ENCODE peak calls at places on chromosomes 2 and 18, in seven cellular contexts. S, B, W, I, P, R and E are unnamed samples.

GRCh38 chr2:196480653-196481322 is 158.7 kb upstream of the CCDC150 start:
- DNase-seq in S (no peak), P (peak), R (no peak), W (peak), I (no peak), B (no peak), E (no peak)

GRCh38 chr2:205931388-205931787 is 154.6 kb downstream of the INO80D start:
- DNase-seq in S (no peak), R (no peak), P (no peak), W (no peak), I (no peak), B (no peak), E (no peak)

GRCh38 chr2:239807568-239807967 is 217.6 kb downstream of the NDUFA10 start:
- DNase-seq in B (no peak), I (no peak), P (no peak), R (no peak), W (no peak), S (no peak), E (no peak)

GRCh38 chr2:27408601-27409320 is 630 bp downstream of the PPM1G start:
- DNase-seq in S (no peak), R (peak), P (no peak), B (peak), I (no peak), W (peak), E (peak)

GRCh38 chr2:110101911-110102774 is 13.5 kb downstream of the MALL start:
- DNase-seq in W (peak), R (no peak), P (peak), I (no peak), S (no peak), B (peak), E (no peak)

GRCh38 chr2:190722825-190723224 is 73.9 kb downstream of the NAB1 start:
- DNase-seq in B (peak), R (no peak), P (no peak), I (no peak), S (no peak), W (peak), E (no peak)

GRCh38 chr2:113111823-113112287 is 15.5 kb upstream of the IL1RN start:
- DNase-seq in R (no peak), I (no peak), P (no peak), S (peak), W (no peak), B (peak), E (no peak)

GRCh38 chr2:132656213-132656612 is 13.8 kb downstream of the LYPD1 start:
- DNase-seq in P (peak), W (no peak), B (no peak), R (no peak), I (no peak), S (no peak), E (no peak)

GRCh38 chr2:167209784-167210183 is 321.5 kb downstream of the XIRP2 start:
- DNase-seq in P (peak), S (no peak), R (no peak), B (peak), W (peak), I (no peak), E (no peak)

GRCh38 chr2:158501301-158501700 is 44.5 kb downstream of the PKP4 start:
- DNase-seq in R (no peak), I (no peak), S (no peak), W (no peak), B (no peak), P (peak), E (no peak)

GRCh38 chr2:235041221-235041917 is 89.6 kb downstream of the SH3BP4 start:
- DNase-seq in I (no peak), R (no peak), P (no peak), S (no peak), B (no peak), W (no peak), E (no peak)

GRCh38 chr2:172710584-172711024 is 25.0 kb upstream of the RAPGEF4 start:
- DNase-seq in S (no peak), W (peak), R (peak), I (peak), B (peak), P (peak), E (peak)

GRCh38 chr2:105712166-105712915 is 32.4 kb upstream of the NCK2 start:
- DNase-seq in P (peak), B (peak), R (no peak), S (no peak), W (peak), I (no peak), E (no peak)

GRCh38 chr2:104853926-104854506 is at the start of gene POU3F3:
- DNase-seq in I (peak), P (peak), R (peak), S (peak), B (no peak), W (no peak), E (peak)

GRCh38 chr2:44170337-44170736 is 1.7 kb downstream of the PPM1B start:
- DNase-seq in B (peak), R (no peak), W (peak), S (no peak), I (no peak), P (peak), E (peak)

GRCh38 chr2:100173907-100174525 is 31.6 kb upstream of the AFF3 start:
- DNase-seq in W (no peak), B (no peak), P (peak), I (no peak), R (no peak), S (no peak), E (peak)

GRCh38 chr2:45683292-45683691 is 31.8 kb downstream of the PRKCE start:
- DNase-seq in W (no peak), S (no peak), B (peak), R (no peak), P (no peak), I (no peak), E (no peak)

GRCh38 chr2:71190959-71191943 is 35.7 kb downstream of the PAIP2B start:
- DNase-seq in P (peak), R (no peak), W (peak), S (no peak), B (peak), I (no peak), E (peak)

GRCh38 chr18:12679183-12679786 is 21.4 kb upstream of the SPIRE1 start:
- DNase-seq in W (peak), R (no peak), S (no peak), I (no peak), B (no peak), P (peak), E (no peak)

GRCh38 chr2:219511547-219512325 is 2.5 kb upstream of the ASIC4 start:
- DNase-seq in I (no peak), R (no peak), B (no peak), P (no peak), W (no peak), S (peak), E (no peak)

GRCh38 chr2:156778916-156779315 is 342.7 kb downstream of the GPD2 start:
- DNase-seq in I (no peak), R (no peak), P (no peak), W (no peak), S (no peak), B (no peak), E (no peak)

GRCh38 chr2:88658890-88659881 is 31.9 kb upstream of the EIF2AK3 start:
- DNase-seq in P (peak), I (no peak), S (no peak), R (peak), B (peak), W (peak), E (no peak)

GRCh38 chr2:61463769-61464475 is 7.0 kb downstream of the USP34 start:
- DNase-seq in S (peak), I (no peak), W (no peak), B (no peak), P (no peak), R (no peak), E (no peak)

GRCh38 chr18:75120521-75120920 is 88.4 kb downstream of the PTGR3 start:
- DNase-seq in W (no peak), B (no peak), P (no peak), R (no peak), S (no peak), I (no peak), E (no peak)

GRCh38 chr2:28326873-28327495 is 65.7 kb upstream of the FOSL2 start:
- DNase-seq in S (no peak), I (no peak), B (no peak), R (no peak), W (no peak), P (peak), E (no peak)

GRCh38 chr18:45864081-45864480 is 38.6 kb downstream of the SIGLEC15 start:
- DNase-seq in W (no peak), P (no peak), S (no peak), I (no peak), B (no peak), R (no peak), E (no peak)

GRCh38 chr18:45860971-45861370 is 35.5 kb downstream of the SIGLEC15 start:
- DNase-seq in S (no peak), R (no peak), P (no peak), W (peak), I (no peak), B (no peak), E (no peak)

GRCh38 chr18:45863469-45863868 is 38.0 kb downstream of the SIGLEC15 start:
- DNase-seq in W (no peak), B (no peak), R (no peak), P (no peak), I (no peak), S (no peak), E (no peak)

GRCh38 chr18:45861926-45862325 is 36.5 kb downstream of the SIGLEC15 start:
- DNase-seq in S (no peak), W (no peak), P (no peak), R (no peak), B (no peak), I (no peak), E (no peak)

GRCh38 chr18:45865466-45865865 is 40.0 kb downstream of the SIGLEC15 start:
- DNase-seq in S (no peak), P (no peak), B (no peak), I (no peak), R (no peak), W (peak), E (no peak)
- TF ChIP-seq CTCF in S (no peak), P (no peak), B (no peak), I (no peak), R (no peak), W (no peak), E (no peak)

GRCh38 chr2:228690681-228691080 is 509.2 kb upstream of the SPHKAP start:
- DNase-seq in W (no peak), P (no peak), B (no peak), R (no peak), I (no peak), S (no peak), E (no peak)

GRCh38 chr2:228688007-228688645 is 506.6 kb upstream of the SPHKAP start:
- DNase-seq in S (no peak), B (peak), P (peak), I (no peak), W (peak), R (no peak), E (no peak)

GRCh38 chr2:228689049-228689448 is 507.6 kb upstream of the SPHKAP start:
- DNase-seq in W (peak), I (peak), B (no peak), R (peak), P (no peak), S (no peak), E (no peak)
- TF ChIP-seq CTCF in W (peak), I (peak), B (no peak), R (peak), P (peak), S (no peak), E (peak)

GRCh38 chr2:9914384-9915065 is 37.0 kb upstream of the GRHL1 start:
- DNase-seq in S (no peak), P (peak), R (peak), W (peak), I (no peak), B (peak), E (no peak)
- TF ChIP-seq CTCF in S (no peak), P (no peak), R (no peak), W (peak), I (no peak), B (peak), E (no peak)

GRCh38 chr2:149573760-149574159 is 13.8 kb downstream of the MMADHC start:
- DNase-seq in R (no peak), S (no peak), W (peak), I (no peak), P (peak), B (no peak), E (no peak)
- TF ChIP-seq CTCF in R (peak), S (peak), W (no peak), I (no peak), P (peak), B (peak), E (peak)

GRCh38 chr2:228681426-228681825 is 499.9 kb upstream of the SPHKAP start:
- DNase-seq in B (peak), W (peak), R (no peak), I (no peak), S (no peak), P (peak), E (no peak)
- TF ChIP-seq CTCF in B (peak), W (peak), R (peak), I (no peak), S (peak), P (peak), E (no peak)

GRCh38 chr2:189498205-189498604 is 56.9 kb downstream of the WDR75 start:
- DNase-seq in B (no peak), W (peak), S (no peak), R (no peak), I (no peak), P (no peak), E (no peak)
- TF ChIP-seq CTCF in B (no peak), W (no peak), S (no peak), R (no peak), I (no peak), P (peak), E (no peak)